ENCODE peak calls at places on chromosome 19, in eight cellular contexts. N is mesenteric fat pad, E is hepatocyte, U is amniotic epithelial cell, Y is sciatic nerve, L is thoracic aorta, F is AG09319, T is NCI-H1092. O is an unnamed sample.

GRCh38 chr19:51097166-51097736 is 11.0 kb downstream of the CTU1 start:
- DNase-seq in N (no peak), E (peak; percentile 81), U (peak; percentile 47), Y (peak; percentile 83), L (no peak), F (no peak), T (no peak), O (peak; percentile 90)

GRCh38 chr19:17194608-17195007 is 20.5 kb upstream of the USE1 start:
- DNase-seq in N (no peak), E (no peak), U (no peak), Y (no peak), L (no peak), F (no peak), T (no peak), O (no peak)

GRCh38 chr19:55304980-55305379 is 20.2 kb downstream of the TMEM150B start:
- DNase-seq in N (no peak), E (no peak), U (no peak), Y (no peak), L (no peak), F (no peak), T (no peak), O (no peak)

GRCh38 chr19:9645466-9645865 is 24.4 kb upstream of the ZNF561 start:
- DNase-seq in N (no peak), E (no peak), U (no peak), Y (no peak), L (no peak), F (no peak), T (no peak), O (no peak)

GRCh38 chr19:12752056-12752781 is 628 bp downstream of the BEST2 start:
- DNase-seq in N (no peak), E (no peak), U (no peak), Y (no peak), L (no peak), F (no peak), T (no peak), O (no peak)

GRCh38 chr19:51366050-51366998 is at the start of gene ETFB:
- DNase-seq in N (peak; percentile 98), E (peak; percentile 99), U (peak; percentile 97), Y (peak; percentile 98), L (peak; percentile 99), F (peak; percentile 96), T (peak; percentile 93), O (peak; percentile 99)

GRCh38 chr19:30103981-30104380 is 161.9 kb downstream of the URI1 start:
- DNase-seq in N (no peak), E (no peak), U (no peak), Y (no peak), L (no peak), F (no peak), T (no peak), O (no peak)

GRCh38 chr19:17889609-17890214 is 18.0 kb downstream of the SLC5A5 start:
- DNase-seq in N (no peak), E (peak; percentile 79), U (peak; percentile 51), Y (no peak), L (no peak), F (no peak), T (no peak), O (no peak)

GRCh38 chr19:41206926-41207750 is 11.9 kb upstream of the AXL start:
- DNase-seq in N (no peak), E (no peak), U (no peak), Y (peak; percentile 81), L (peak; percentile 62), F (no peak), T (no peak), O (peak; percentile 95)

GRCh38 chr19:12034610-12035009 is 869 bp downstream of the ZNF433 start:
- DNase-seq in N (peak; percentile 26), E (peak; percentile 9), U (no peak), Y (no peak), L (no peak), F (no peak), T (no peak), O (no peak)

GRCh38 chr19:46376241-46377153 is 29.6 kb downstream of the PPP5C start:
- DNase-seq in N (peak; percentile 69), E (no peak), U (no peak), Y (peak; percentile 56), L (no peak), F (no peak), T (no peak), O (peak; percentile 68)

GRCh38 chr19:47157455-47158321 is 27.1 kb downstream of the SAE1 start:
- DNase-seq in N (no peak), E (peak; percentile 26), U (peak; percentile 74), Y (no peak), L (peak; percentile 2), F (no peak), T (no peak), O (peak; percentile 68)

GRCh38 chr19:19615086-19615485 is 3.4 kb downstream of the PBX4 start:
- DNase-seq in N (no peak), E (no peak), U (no peak), Y (no peak), L (no peak), F (no peak), T (no peak), O (no peak)

GRCh38 chr19:18304496-18305312 is 18.2 kb downstream of the LSM4 start:
- DNase-seq in N (peak; percentile 98), E (peak; percentile 94), U (peak; percentile 72), Y (peak; percentile 90), L (peak; percentile 69), F (no peak), T (no peak), O (peak; percentile 96)

GRCh38 chr19:46601318-46602224 is at the start of gene CALM3:
- DNase-seq in N (peak; percentile 82), E (peak; percentile 25), U (no peak), Y (no peak), L (no peak), F (no peak), T (no peak), O (peak; percentile 77)

GRCh38 chr19:41076286-41076685 is 12.0 kb upstream of the CYP2A13 start:
- DNase-seq in N (no peak), E (no peak), U (no peak), Y (no peak), L (no peak), F (no peak), T (no peak), O (no peak)

GRCh38 chr19:1864480-1865171 is 1.2 kb upstream of the KLF16 start:
- DNase-seq in N (peak; percentile 94), E (peak; percentile 87), U (peak; percentile 41), Y (peak; percentile 89), L (no peak), F (no peak), T (no peak), O (no peak)

GRCh38 chr19:31784631-31785237 is 435.5 kb upstream of the TSHZ3 start:
- DNase-seq in N (no peak), E (no peak), U (no peak), Y (no peak), L (no peak), F (no peak), T (no peak), O (no peak)

GRCh38 chr19:50728084-50728737 is 5.0 kb downstream of the CLEC11A start:
- DNase-seq in N (no peak), E (peak; percentile 88), U (peak; percentile 71), Y (peak; percentile 91), L (no peak), F (peak; percentile 36), T (no peak), O (peak; percentile 88)

O was measured in suprapubic skin.